ENCODE peak calls at places on chromosomes 5 and 9, in four cellular contexts. W is spleen, I is body of pancreas, U is uterus. G is an unnamed sample.

GRCh38 chr5:15222156-15222555 is 277.8 kb upstream of the FBXL7 start:
- DNase-seq in W (no peak), I (no peak), U (no peak), G (no peak)

GRCh38 chr5:122835681-122836080 is 9.7 kb upstream of the SNX24 start:
- DNase-seq in W (no peak), I (no peak), U (no peak), G (no peak)

GRCh38 chr5:172716796-172717313 is 54.1 kb downstream of the DUSP1 start:
- DNase-seq in W (peak; percentile 94), I (peak; percentile 83), U (peak; percentile 89), G (peak; percentile 84)

GRCh38 chr9:108580021-108580439 is 275.8 kb downstream of the ACTL7B start:
- DNase-seq in W (no peak), I (no peak), U (no peak), G (peak; percentile 54)

GRCh38 chr9:101477736-101478135 is 42.2 kb upstream of the ALDOB start:
- DNase-seq in W (no peak), I (no peak), U (no peak), G (peak; percentile 60)

GRCh38 chr5:111299067-111299481 is 74.9 kb downstream of the CAMK4 start:
- DNase-seq in W (no peak), I (no peak), U (no peak), G (no peak)

GRCh38 chr5:135195267-135195603 is 161.2 kb upstream of the PITX1 start:
- DNase-seq in W (no peak), I (no peak), U (no peak), G (no peak)

GRCh38 chr5:9861664-9862256 is 231.6 kb upstream of the TAS2R1 start:
- DNase-seq in W (no peak), I (no peak), U (no peak), G (peak; percentile 52)

GRCh38 chr9:110620726-110621125 is 41.2 kb upstream of the SVEP1 start:
- DNase-seq in W (no peak), I (no peak), U (no peak), G (no peak)

GRCh38 chr9:14301582-14301981 is 12.4 kb downstream of the NFIB start:
- DNase-seq in W (no peak), I (peak; percentile 61), U (no peak), G (no peak)

GRCh38 chr5:147384346-147385193 is 125.3 kb downstream of the DPYSL3 start:
- DNase-seq in W (no peak), I (no peak), U (no peak), G (no peak)

GRCh38 chr9:93968451-93969327 is 13.5 kb upstream of the BARX1 start:
- DNase-seq in W (no peak), I (no peak), U (no peak), G (no peak)

DNA sequence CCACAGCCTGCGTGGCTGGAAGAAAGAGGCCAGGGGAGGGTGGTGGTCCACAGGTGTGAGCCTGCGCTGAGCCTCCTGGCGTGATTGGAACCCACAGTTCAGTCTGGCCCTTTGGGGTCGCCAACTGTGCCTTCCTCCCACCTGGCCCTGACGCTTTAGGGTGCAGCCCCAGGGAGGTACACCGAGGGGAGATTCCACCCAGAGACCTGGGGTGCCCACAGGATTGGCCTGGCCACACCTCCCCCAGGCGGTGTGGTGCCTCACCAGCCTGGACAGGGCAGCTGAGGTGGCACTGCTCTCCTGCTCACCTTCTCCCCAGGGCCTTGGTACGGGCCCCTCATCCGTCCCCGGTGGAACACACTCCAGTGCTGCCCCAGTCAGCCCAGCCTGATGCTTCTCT is 987 bp upstream of the CLIC3 start:
- DNase-seq in W (no peak), I (no peak), U (no peak), G (no peak)
- H3K4me3 ChIP-seq in W (no peak overlapping the region), I (no peak overlapping the region), U (no peak overlapping the region), G (no peak overlapping the region)

GRCh38 chr9:113275147-113276131 is at the start of the genes CDC26 and PRPF4:
- DNase-seq in W (peak; percentile 98), I (peak; percentile 96), U (peak; percentile 97), G (peak; percentile 98)
- TF ChIP-seq POLR2A in W (peak; percentile 71), I (peak; percentile 96), U (peak; percentile 96), G (peak; percentile 94)

DNA sequence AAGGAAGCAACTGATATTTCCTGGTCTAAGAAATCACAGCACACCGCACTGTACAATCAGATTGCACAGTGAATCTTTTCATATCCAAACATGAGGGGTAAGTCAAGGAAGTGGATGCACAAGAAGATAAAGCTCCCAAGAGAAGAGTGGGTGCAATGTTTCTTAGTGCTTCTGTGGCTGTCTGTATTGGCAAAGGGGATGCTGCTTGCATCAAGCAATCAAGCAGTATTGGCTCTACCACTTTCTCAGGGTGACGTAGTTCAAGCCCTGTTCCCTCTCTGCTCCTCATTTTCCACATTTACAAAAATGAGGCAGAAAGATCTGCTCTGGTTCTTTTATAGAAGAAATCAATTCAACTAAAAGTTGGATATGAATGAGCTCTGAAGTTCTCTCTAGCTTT is 2.3 kb downstream of the TNFSF8 start:
- DNase-seq in W (no peak), I (no peak), U (no peak), G (no peak)
- H3K4me3 ChIP-seq in W (peak overlapping the region; percentile 4), I (no peak overlapping the region), U (no peak overlapping the region), G (peak overlapping the region; percentile 31)

DNA sequence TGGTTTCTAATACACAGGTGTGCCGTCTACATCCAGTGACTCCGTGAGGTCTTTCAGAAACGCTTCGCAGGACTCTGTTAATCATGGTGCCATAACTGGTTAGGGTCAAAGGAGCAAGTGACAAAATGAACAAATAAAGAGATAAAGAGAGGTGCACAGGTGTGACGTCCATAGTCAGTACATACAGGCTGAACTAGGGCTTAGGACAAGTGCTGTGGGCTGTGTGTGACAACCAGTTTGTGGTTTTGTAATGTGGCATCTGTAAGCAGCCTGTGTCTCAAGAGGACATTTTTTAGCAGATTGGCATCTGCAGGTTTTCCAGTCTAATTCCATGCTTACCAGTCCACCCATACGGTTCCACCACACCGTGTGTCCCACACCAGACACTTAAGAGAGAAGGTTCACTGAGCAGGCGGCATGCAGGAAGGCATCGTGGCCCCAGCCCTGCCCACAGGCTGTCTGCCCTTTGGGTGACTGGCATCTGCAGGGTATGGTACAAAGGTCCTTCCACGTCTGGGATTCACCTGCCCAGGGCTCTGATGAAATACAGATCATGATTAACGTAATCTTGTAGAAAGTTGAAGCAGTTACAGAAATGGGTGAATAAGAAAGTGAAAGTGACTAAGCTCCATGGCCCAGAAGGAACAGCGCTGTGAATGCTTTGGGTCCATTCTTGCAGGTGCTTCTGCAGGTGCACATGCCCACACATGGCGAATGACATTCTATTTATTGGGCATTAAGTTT is 26.9 kb downstream of the SRD5A1 start:
- DNase-seq in W (no peak), I (no peak), U (no peak), G (no peak)
- TF ChIP-seq POLR2A in W (no peak), I (no peak), U (no peak), G (no peak)

GRCh38 chr5:32244017-32244416 is 68.7 kb downstream of the MTMR12 start:
- DNase-seq in W (no peak), I (no peak), U (no peak), G (no peak)

GRCh38 chr5:32245742-32246141 is 67.0 kb downstream of the MTMR12 start:
- DNase-seq in W (no peak), I (no peak), U (no peak), G (no peak)

GRCh38 chr5:32251864-32252458 is 60.8 kb downstream of the MTMR12 start:
- DNase-seq in W (no peak), I (no peak), U (no peak), G (no peak)

GRCh38 chr5:32254987-32255900 is 57.5 kb downstream of the MTMR12 start:
- DNase-seq in W (no peak), I (peak; percentile 49), U (no peak), G (no peak)

DNA sequence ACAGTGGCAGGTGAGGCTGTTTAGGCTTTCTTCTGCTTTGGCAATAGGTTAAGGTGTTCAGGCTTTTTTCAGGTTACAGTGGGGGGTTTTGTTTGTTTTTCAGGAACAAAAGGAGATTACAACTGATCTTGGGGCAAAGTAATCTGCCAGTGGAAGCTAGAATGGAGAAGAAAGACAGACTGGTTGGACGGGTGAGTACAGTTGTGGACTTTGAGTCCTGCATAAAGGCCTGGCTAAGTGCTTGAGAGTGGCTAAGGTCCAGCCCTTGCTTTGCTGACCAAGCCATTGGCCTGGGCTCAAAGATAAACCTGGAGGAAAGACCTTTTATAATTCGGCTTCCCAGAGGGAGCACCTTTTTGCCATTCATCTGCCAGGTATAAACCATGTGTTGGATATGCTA is 63.1 kb downstream of the MTMR12 start:
- DNase-seq in W (no peak), I (peak; percentile 85), U (no peak), G (no peak)
- H3K4me3 ChIP-seq in W (no peak overlapping the region), I (no peak overlapping the region), U (no peak overlapping the region), G (no peak overlapping the region)